ENCODE peak calls at places on chromosome 13, in four cellular contexts. One of them, this sample, is unnamed.

GRCh38 chr13:99086869-99087129 is 108.9 kb upstream of the DOCK9 start:
- DNase-seq in omental fat pad: no peak
- DNase-seq in breast epithelium: no peak
- DNase-seq in GM13976: no peak
- DNase-seq in this sample: peak

GRCh38 chr13:103762523-103762922 is 696.3 kb upstream of the SLC10A2 start:
- DNase-seq in omental fat pad: no peak
- DNase-seq in GM13976: no peak
- DNase-seq in breast epithelium: no peak
- DNase-seq in this sample: no peak

GRCh38 chr13:24842533-24843278 is 78.7 kb downstream of the RNF17 start:
- DNase-seq in breast epithelium: no peak
- DNase-seq in GM13976: no peak
- DNase-seq in omental fat pad: no peak
- DNase-seq in this sample: peak

GRCh38 chr13:42048625-42049453 is at the start of gene DGKH:
- DNase-seq in omental fat pad: peak
- DNase-seq in breast epithelium: peak
- DNase-seq in GM13976: peak
- DNase-seq in this sample: peak

GRCh38 chr13:39789451-39789850 is 134.0 kb downstream of the COG6 start:
- DNase-seq in breast epithelium: no peak
- DNase-seq in GM13976: no peak
- DNase-seq in omental fat pad: no peak
- DNase-seq in this sample: no peak

GRCh38 chr13:98738213-98738612 is 14.3 kb downstream of the SLC15A1 start:
- DNase-seq in GM13976: no peak
- DNase-seq in omental fat pad: no peak
- DNase-seq in breast epithelium: no peak
- DNase-seq in this sample: no peak

GRCh38 chr13:53064721-53065120 is 36.1 kb downstream of the OLFM4 start:
- DNase-seq in GM13976: no peak
- DNase-seq in breast epithelium: no peak
- DNase-seq in omental fat pad: no peak
- DNase-seq in this sample: no peak

GRCh38 chr13:48334534-48335127 is 31.1 kb downstream of the RB1 start:
- DNase-seq in breast epithelium: no peak
- DNase-seq in omental fat pad: no peak
- DNase-seq in GM13976: peak
- DNase-seq in this sample: no peak

GRCh38 chr13:34623331-34623730 is 318.7 kb upstream of the NBEA start:
- DNase-seq in GM13976: no peak
- DNase-seq in omental fat pad: no peak
- DNase-seq in breast epithelium: no peak
- DNase-seq in this sample: no peak

GRCh38 chr13:39451860-39452301 is 151.1 kb downstream of the LHFPL6 start:
- DNase-seq in GM13976: no peak
- DNase-seq in omental fat pad: no peak
- DNase-seq in breast epithelium: no peak
- DNase-seq in this sample: no peak

GRCh38 chr13:39448831-39449230 is 154.2 kb downstream of the LHFPL6 start:
- DNase-seq in omental fat pad: no peak
- DNase-seq in GM13976: no peak
- DNase-seq in breast epithelium: no peak
- DNase-seq in this sample: no peak

GRCh38 chr13:25247345-25247744 is 39.9 kb downstream of the MTMR6 start:
- DNase-seq in GM13976: no peak
- DNase-seq in breast epithelium: no peak
- DNase-seq in omental fat pad: no peak
- DNase-seq in this sample: no peak

GRCh38 chr13:59337070-59337469 is 826.7 kb downstream of the DIAPH3 start:
- DNase-seq in omental fat pad: no peak
- DNase-seq in breast epithelium: no peak
- DNase-seq in GM13976: no peak
- DNase-seq in this sample: no peak

GRCh38 chr13:112842343-112842856 is 126.6 kb upstream of the MCF2L start:
- DNase-seq in breast epithelium: no peak
- DNase-seq in omental fat pad: no peak
- DNase-seq in GM13976: peak
- DNase-seq in this sample: no peak

GRCh38 chr13:67935655-67936054 is 705.5 kb upstream of the PCDH9 start:
- DNase-seq in breast epithelium: no peak
- DNase-seq in omental fat pad: no peak
- DNase-seq in GM13976: no peak
- DNase-seq in this sample: no peak

GRCh38 chr13:66943530-66943929 is 286.6 kb downstream of the PCDH9 start:
- DNase-seq in GM13976: no peak
- DNase-seq in breast epithelium: no peak
- DNase-seq in omental fat pad: no peak
- DNase-seq in this sample: no peak

GRCh38 chr13:112455476-112456059 is 79.4 kb downstream of the SPACA7 start:
- DNase-seq in breast epithelium: no peak
- DNase-seq in omental fat pad: no peak
- DNase-seq in GM13976: no peak
- DNase-seq in this sample: no peak

GRCh38 chr13:30766234-30766633 is 30.9 kb downstream of the ALOX5AP start:
- DNase-seq in breast epithelium: no peak
- DNase-seq in GM13976: no peak
- DNase-seq in omental fat pad: no peak
- DNase-seq in this sample: no peak

GRCh38 chr13:19782049-19782726 is 557 bp downstream of the PSPC1 start:
- DNase-seq in omental fat pad: peak
- DNase-seq in breast epithelium: peak
- DNase-seq in GM13976: peak
- DNase-seq in this sample: peak

DNA sequence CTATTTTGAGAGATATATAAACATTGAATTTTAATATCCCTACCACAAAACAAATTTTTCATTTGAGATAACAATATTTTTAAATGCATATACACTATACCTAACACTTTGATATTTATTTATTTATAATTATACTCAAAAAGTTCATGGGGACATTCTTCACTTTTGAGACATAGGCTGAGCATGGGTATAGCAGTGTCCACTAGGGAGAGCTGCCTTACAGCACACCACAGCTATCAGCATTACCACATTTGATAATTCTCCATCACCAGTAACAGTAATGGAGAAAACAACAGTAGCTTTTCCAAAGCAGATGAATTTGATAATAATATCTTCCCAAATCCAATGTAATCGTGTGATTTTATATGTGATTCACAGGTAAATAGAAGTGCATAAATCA is 626.1 kb downstream of the DACH1 start:
- DNase-seq in breast epithelium: no peak
- DNase-seq in omental fat pad: no peak
- DNase-seq in GM13976: peak
- DNase-seq in this sample: no peak
- TF ChIP-seq CTCF in breast epithelium: no peak
- TF ChIP-seq CTCF in omental fat pad: no peak
- TF ChIP-seq CTCF in GM13976: no peak
- TF ChIP-seq CTCF in this sample: peak

GRCh38 chr13:110240943-110241342 is 66.0 kb downstream of the COL4A1 start:
- DNase-seq in GM13976: no peak
- DNase-seq in omental fat pad: no peak
- DNase-seq in breast epithelium: no peak
- DNase-seq in this sample: no peak

GRCh38 chr13:110240352-110240751 is 66.6 kb downstream of the COL4A1 start:
- DNase-seq in GM13976: no peak
- DNase-seq in breast epithelium: no peak
- DNase-seq in omental fat pad: no peak
- DNase-seq in this sample: no peak

GRCh38 chr13:110237895-110238294 is 69.1 kb downstream of the COL4A1 start:
- DNase-seq in GM13976: no peak
- DNase-seq in breast epithelium: no peak
- DNase-seq in omental fat pad: no peak
- DNase-seq in this sample: no peak

GRCh38 chr13:110238795-110239194 is 68.2 kb downstream of the COL4A1 start:
- DNase-seq in omental fat pad: no peak
- DNase-seq in breast epithelium: no peak
- DNase-seq in GM13976: no peak
- DNase-seq in this sample: no peak

GRCh38 chr13:110239280-110240120 is 67.5 kb downstream of the COL4A1 start:
- DNase-seq in breast epithelium: no peak
- DNase-seq in omental fat pad: no peak
- DNase-seq in GM13976: no peak
- DNase-seq in this sample: no peak
- TF ChIP-seq CTCF in breast epithelium: no peak
- TF ChIP-seq CTCF in omental fat pad: no peak
- TF ChIP-seq CTCF in GM13976: no peak
- TF ChIP-seq CTCF in this sample: no peak

GRCh38 chr13:91406619-91407018 is 8.2 kb downstream of the GPC5 start:
- DNase-seq in breast epithelium: no peak
- DNase-seq in GM13976: peak
- DNase-seq in omental fat pad: no peak
- DNase-seq in this sample: no peak
- TF ChIP-seq CTCF in breast epithelium: no peak
- TF ChIP-seq CTCF in GM13976: peak
- TF ChIP-seq CTCF in omental fat pad: no peak
- TF ChIP-seq CTCF in this sample: peak

GRCh38 chr13:29339386-29340272 is 255.9 kb downstream of the SLC7A1 start:
- DNase-seq in breast epithelium: no peak
- DNase-seq in omental fat pad: no peak
- DNase-seq in GM13976: no peak
- DNase-seq in this sample: no peak
- TF ChIP-seq CTCF in breast epithelium: no peak
- TF ChIP-seq CTCF in omental fat pad: no peak
- TF ChIP-seq CTCF in GM13976: no peak
- TF ChIP-seq CTCF in this sample: no peak

DNA sequence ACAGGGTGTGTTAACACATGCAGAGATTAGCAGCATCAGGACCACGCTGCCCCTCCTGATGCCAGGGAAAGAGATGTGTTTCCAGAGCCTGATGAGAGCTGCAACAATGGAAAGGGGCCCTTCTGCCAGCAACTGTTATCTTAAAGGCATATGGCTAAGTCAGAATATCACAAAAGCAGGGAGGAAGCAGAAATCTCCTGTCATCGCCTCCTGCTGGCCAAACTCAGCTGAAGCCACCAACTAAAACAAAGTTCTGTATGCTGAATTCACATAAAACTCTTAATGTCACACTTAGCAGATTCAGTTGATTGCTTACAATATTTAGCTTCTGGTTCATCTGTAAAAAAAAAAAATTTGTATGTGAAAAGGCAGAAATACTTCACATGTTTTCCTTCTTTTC is 178.2 kb downstream of the GPC5 start:
- DNase-seq in GM13976: no peak
- DNase-seq in omental fat pad: no peak
- DNase-seq in breast epithelium: no peak
- DNase-seq in this sample: no peak
- TF ChIP-seq CTCF in GM13976: peak
- TF ChIP-seq CTCF in omental fat pad: no peak
- TF ChIP-seq CTCF in breast epithelium: no peak
- TF ChIP-seq CTCF in this sample: no peak

DNA sequence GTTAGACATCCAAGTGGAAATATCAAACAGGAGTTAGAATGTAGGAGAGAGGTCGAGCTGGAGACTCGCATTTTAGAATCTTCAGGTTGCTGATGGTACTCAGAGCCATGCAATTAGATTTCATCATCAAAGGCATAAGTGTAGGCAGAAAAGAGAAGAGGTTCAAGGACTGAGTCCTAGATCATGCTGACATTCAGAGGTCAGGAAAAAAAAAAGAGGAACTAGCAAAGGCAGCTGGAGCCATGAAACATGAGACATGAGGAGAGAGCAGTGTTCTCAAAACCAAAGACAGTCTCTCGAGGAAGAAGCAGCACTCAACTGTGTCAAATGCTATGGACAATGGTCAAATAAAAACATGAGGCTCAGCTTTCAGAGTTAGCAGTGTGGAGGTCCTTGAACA is 12.4 kb upstream of the TPP2 start:
- DNase-seq in breast epithelium: no peak
- DNase-seq in GM13976: no peak
- DNase-seq in omental fat pad: no peak
- DNase-seq in this sample: no peak
- TF ChIP-seq CTCF in breast epithelium: no peak
- TF ChIP-seq CTCF in GM13976: no peak
- TF ChIP-seq CTCF in omental fat pad: no peak
- TF ChIP-seq CTCF in this sample: no peak

GRCh38 chr13:36509369-36509768 is 77.1 kb downstream of the CCNA1 start:
- DNase-seq in omental fat pad: no peak
- DNase-seq in breast epithelium: no peak
- DNase-seq in GM13976: no peak
- DNase-seq in this sample: no peak
- TF ChIP-seq CTCF in omental fat pad: no peak
- TF ChIP-seq CTCF in breast epithelium: no peak
- TF ChIP-seq CTCF in GM13976: no peak
- TF ChIP-seq CTCF in this sample: no peak